ENCODE peak calls at places on chromosomes 11 and 22, in eight cellular contexts. G, X, V, A, M, R, U and N are unnamed samples.
A peak's percentile ranks its signal among the peaks of the same experiment; 100 is the strongest.

GRCh38 chr11:24068197-24068596 is 428.7 kb upstream of the LUZP2 start:
- ATAC-seq in G (no peak), X (no peak), V (no peak), A (no peak), M (no peak), R (no peak), U (no peak), N (no peak)

GRCh38 chr11:24406389-24406788 is 90.5 kb upstream of the LUZP2 start:
- ATAC-seq in G (no peak), X (no peak), V (no peak), A (no peak), M (no peak), R (no peak), U (no peak), N (no peak)

GRCh38 chr22:22681221-22681739 is 36.9 kb downstream of the GGTLC2 start:
- ATAC-seq in G (no peak), X (peak; percentile 48), V (peak; percentile 34), A (no peak), M (no peak), R (no peak), U (no peak), N (no peak)

GRCh38 chr11:105968021-105968697 is 53.9 kb downstream of the MSANTD4 start:
- ATAC-seq in G (no peak), X (no peak), V (no peak), A (no peak), M (no peak), R (peak; percentile 50), U (no peak), N (no peak)

GRCh38 chr11:79276900-79277299 is 163.9 kb downstream of the TENM4 start:
- ATAC-seq in G (no peak), X (no peak), V (peak; percentile 48), A (no peak), M (no peak), R (no peak), U (no peak), N (no peak)

GRCh38 chr11:79940165-79940564 is 499.3 kb upstream of the TENM4 start:
- ATAC-seq in G (no peak), X (no peak), V (no peak), A (no peak), M (no peak), R (no peak), U (no peak), N (no peak)

GRCh38 chr11:112266410-112266778 is 5.7 kb upstream of the PLET1 start:
- ATAC-seq in G (peak; percentile 75), X (no peak), V (peak; percentile 45), A (no peak), M (no peak), R (no peak), U (no peak), N (no peak)

GRCh38 chr11:115503886-115504278 is 333 bp downstream of the CADM1 start:
- ATAC-seq in G (peak; percentile 8), X (peak; percentile 38), V (peak; percentile 21), A (no peak), M (no peak), R (peak; percentile 3), U (peak; percentile 38), N (peak; percentile 7)

GRCh38 chr11:3136542-3137455 is 28.3 kb downstream of the OSBPL5 start:
- ATAC-seq in G (peak; percentile 11), X (peak; percentile 8), V (peak; percentile 3), A (peak; percentile 5), M (no peak), R (no peak), U (no peak), N (no peak)

GRCh38 chr11:74926304-74927030 is 22.4 kb downstream of the XRRA1 start:
- ATAC-seq in G (no peak), X (no peak), V (no peak), A (no peak), M (peak; percentile 55), R (no peak), U (no peak), N (no peak)

GRCh38 chr22:36830601-36831000 is 13.8 kb upstream of the PVALB start:
- ATAC-seq in G (no peak), X (no peak), V (no peak), A (no peak), M (no peak), R (no peak), U (no peak), N (no peak)

GRCh38 chr11:94007906-94008305 is 13.2 kb upstream of the HEPHL1 start:
- ATAC-seq in G (no peak), X (no peak), V (no peak), A (no peak), M (no peak), R (no peak), U (no peak), N (no peak)

GRCh38 chr11:31702966-31703365 is 108.2 kb downstream of the PAX6 start:
- ATAC-seq in G (no peak), X (peak; percentile 67), V (no peak), A (no peak), M (no peak), R (no peak), U (no peak), N (no peak)

GRCh38 chr11:31699066-31699465 is 112.1 kb downstream of the PAX6 start:
- ATAC-seq in G (no peak), X (no peak), V (no peak), A (no peak), M (no peak), R (no peak), U (no peak), N (no peak)
- TF ChIP-seq CTCF in G (no peak), X (no peak), V (no peak), A (no peak), M (no peak), R (no peak), U (no peak), N (no peak)

GRCh38 chr11:128790200-128790599 is 76.9 kb downstream of the KCNJ1 start:
- ATAC-seq in G (peak; percentile 44), X (no peak), V (peak; percentile 91), A (no peak), M (no peak), R (peak; percentile 88), U (no peak), N (no peak)
- H3K27ac ChIP-seq in G (no peak overlapping the region), X (no peak overlapping the region), V (peak overlapping the region; percentile 52), A (no peak overlapping the region), M (no peak overlapping the region), R (peak overlapping the region; percentile 10), U (no peak overlapping the region), N (no peak overlapping the region)

GRCh38 chr11:119030329-119031047 is at the start of gene SLC37A4:
- ATAC-seq in G (peak; percentile 77), X (peak; percentile 95), V (peak; percentile 99), A (peak; percentile 91), M (peak; percentile 88), R (peak; percentile 90), U (peak; percentile 77), N (peak; percentile 96)
- TF ChIP-seq POLR2A in G (peak; percentile 64), X (peak; percentile 56), V (peak; percentile 53), A (peak; percentile 74), M (peak; percentile 69), R (peak; percentile 24), U (peak; percentile 85), N (no peak)

DNA sequence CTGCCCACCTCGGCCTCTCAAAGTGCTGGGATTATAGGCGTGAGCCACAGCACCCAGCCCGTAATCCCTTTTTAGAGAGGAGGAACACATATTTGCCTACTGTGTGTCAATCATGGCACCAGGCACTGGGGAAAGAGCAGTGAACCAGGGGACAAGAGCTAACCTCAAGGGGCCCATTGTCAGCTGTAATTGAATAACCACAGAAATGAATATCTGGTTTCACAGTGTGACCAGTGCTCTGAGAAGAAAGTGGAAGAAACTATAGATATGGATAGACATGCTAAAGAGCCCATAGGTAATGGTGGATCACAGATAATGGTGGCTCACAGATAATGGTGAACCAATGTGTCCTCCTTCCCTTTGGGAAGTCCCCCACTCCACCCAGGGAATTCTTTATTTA is 8.6 kb upstream of the KCTD14 start:
- ATAC-seq in G (no peak), X (no peak), V (no peak), A (no peak), M (peak; percentile 95), R (no peak), U (no peak), N (no peak)
- TF ChIP-seq CTCF in G (no peak), X (no peak), V (no peak), A (no peak), M (no peak), R (no peak), U (no peak), N (no peak)

GRCh38 chr22:20241579-20242392 is 26.3 kb downstream of the RTN4R start:
- ATAC-seq in G (peak; percentile 9), X (no peak), V (no peak), A (no peak), M (no peak), R (no peak), U (no peak), N (no peak)
- H3K27ac ChIP-seq in G (no peak overlapping the region), X (no peak overlapping the region), V (peak overlapping the region; percentile 61), A (no peak overlapping the region), M (no peak overlapping the region), R (no peak overlapping the region), U (no peak overlapping the region), N (no peak overlapping the region)

DNA sequence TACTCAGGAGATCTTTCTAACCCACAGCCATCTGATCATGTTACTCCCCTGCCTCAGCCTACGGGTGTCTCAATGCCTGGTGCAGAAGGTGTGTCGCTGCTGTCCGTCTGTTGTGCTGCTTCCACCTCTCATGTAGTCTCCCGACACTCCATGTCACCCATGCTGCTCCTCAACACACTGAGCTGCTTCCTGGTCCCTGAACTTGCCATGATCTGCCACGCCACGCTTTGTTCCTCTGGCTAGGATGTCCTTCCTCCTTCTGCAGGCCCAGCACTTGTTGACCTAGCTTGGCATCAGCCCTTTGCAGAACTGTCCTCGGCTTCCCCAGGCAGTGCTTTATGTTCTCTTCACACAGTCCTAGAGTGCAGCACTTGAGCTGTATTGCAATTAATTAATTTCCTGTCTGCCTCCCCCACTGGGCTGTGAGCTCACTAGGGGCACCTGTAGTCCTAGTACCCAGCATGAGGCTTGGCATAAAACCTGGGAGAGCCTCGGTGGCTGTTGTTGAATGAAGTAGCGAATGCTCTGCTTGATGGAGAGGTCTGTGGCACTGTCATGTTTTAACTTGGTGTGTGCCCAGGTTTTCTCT is 9.5 kb downstream of the GTPBP1 start:
- ATAC-seq in G (peak; percentile 29), X (no peak), V (peak; percentile 27), A (no peak), M (no peak), R (no peak), U (peak; percentile 14), N (no peak)
- TF ChIP-seq POLR2A in G (no peak), X (no peak), V (no peak), A (no peak), M (no peak), R (no peak), U (no peak), N (no peak)

DNA sequence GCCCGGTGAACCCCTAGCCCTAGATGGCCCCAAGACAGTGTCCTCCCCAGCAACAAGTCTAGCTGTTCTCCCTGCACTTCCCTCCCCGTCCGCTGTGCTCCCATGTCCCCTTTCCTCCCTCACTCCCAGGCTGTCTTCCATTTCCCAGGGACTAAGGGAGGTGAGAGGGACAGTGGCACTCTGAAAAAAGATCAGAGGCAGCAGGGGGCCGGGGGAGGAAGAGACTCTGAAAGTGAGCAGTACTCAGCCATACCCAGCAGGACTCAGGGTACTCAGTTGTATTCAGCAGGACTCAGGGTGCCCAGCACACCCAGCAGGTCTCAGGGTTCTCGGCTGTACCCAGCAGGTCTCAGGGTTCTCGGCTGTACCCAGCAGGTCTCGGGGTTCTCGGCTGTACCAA is 48.4 kb upstream of the THY1 start:
- ATAC-seq in G (no peak), X (no peak), V (no peak), A (no peak), M (no peak), R (no peak), U (no peak), N (no peak)
- TF ChIP-seq CTCF in G (no peak), X (no peak), V (no peak), A (no peak), M (no peak), R (no peak), U (no peak), N (no peak)